ENCODE peak calls at places on chromosomes 13 and 19, in eight cellular contexts. One of them, this sample, is unnamed.

GRCh38 chr19:28217064-28217463 is 995.9 kb downstream of the UQCRFS1 start:
- DNase-seq in stimulated activated CD8-positive, alpha-beta memory T cell treated with anti-CD3 and anti-CD28 coated beads, Interleukin-2, amount 100 ng/mL, for 48 hours: no peak
- DNase-seq in bronchial epithelial cell: no peak
- DNase-seq in Peyer's patch: no peak
- DNase-seq in lung microvascular endothelial cell: no peak
- DNase-seq in A549: no peak
- DNase-seq in HFFc6: no peak
- DNase-seq in K562: no peak
- DNase-seq in this sample: peak

GRCh38 chr13:30982911-30983310 is 50.5 kb downstream of the TEX26 start:
- DNase-seq in stimulated activated CD8-positive, alpha-beta memory T cell treated with anti-CD3 and anti-CD28 coated beads, Interleukin-2, amount 100 ng/mL, for 48 hours: no peak
- DNase-seq in bronchial epithelial cell: no peak
- DNase-seq in Peyer's patch: no peak
- DNase-seq in lung microvascular endothelial cell: no peak
- DNase-seq in A549: no peak
- DNase-seq in HFFc6: no peak
- DNase-seq in K562: no peak
- DNase-seq in this sample: no peak

GRCh38 chr13:67515895-67516294 is 285.8 kb upstream of the PCDH9 start:
- DNase-seq in stimulated activated CD8-positive, alpha-beta memory T cell treated with anti-CD3 and anti-CD28 coated beads, Interleukin-2, amount 100 ng/mL, for 48 hours: no peak
- DNase-seq in bronchial epithelial cell: peak
- DNase-seq in Peyer's patch: no peak
- DNase-seq in lung microvascular endothelial cell: no peak
- DNase-seq in A549: no peak
- DNase-seq in HFFc6: no peak
- DNase-seq in K562: no peak
- DNase-seq in this sample: no peak

GRCh38 chr13:48985751-48986150 is 10.0 kb downstream of the FNDC3A start:
- DNase-seq in stimulated activated CD8-positive, alpha-beta memory T cell treated with anti-CD3 and anti-CD28 coated beads, Interleukin-2, amount 100 ng/mL, for 48 hours: no peak
- DNase-seq in bronchial epithelial cell: no peak
- DNase-seq in Peyer's patch: no peak
- DNase-seq in lung microvascular endothelial cell: peak
- DNase-seq in A549: no peak
- DNase-seq in HFFc6: no peak
- DNase-seq in K562: no peak
- DNase-seq in this sample: no peak

GRCh38 chr13:93689333-93689732 is 462.7 kb downstream of the GPC6 start:
- DNase-seq in stimulated activated CD8-positive, alpha-beta memory T cell treated with anti-CD3 and anti-CD28 coated beads, Interleukin-2, amount 100 ng/mL, for 48 hours: no peak
- DNase-seq in bronchial epithelial cell: no peak
- DNase-seq in Peyer's patch: no peak
- DNase-seq in lung microvascular endothelial cell: no peak
- DNase-seq in A549: no peak
- DNase-seq in HFFc6: peak
- DNase-seq in K562: no peak
- DNase-seq in this sample: peak

GRCh38 chr13:28220166-28220565 is 81.8 kb downstream of the PAN3 start:
- DNase-seq in stimulated activated CD8-positive, alpha-beta memory T cell treated with anti-CD3 and anti-CD28 coated beads, Interleukin-2, amount 100 ng/mL, for 48 hours: no peak
- DNase-seq in bronchial epithelial cell: peak
- DNase-seq in Peyer's patch: no peak
- DNase-seq in lung microvascular endothelial cell: peak
- DNase-seq in A549: no peak
- DNase-seq in HFFc6: no peak
- DNase-seq in K562: no peak
- DNase-seq in this sample: no peak

GRCh38 chr13:104140557-104140956 is 1074.3 kb upstream of the SLC10A2 start:
- DNase-seq in stimulated activated CD8-positive, alpha-beta memory T cell treated with anti-CD3 and anti-CD28 coated beads, Interleukin-2, amount 100 ng/mL, for 48 hours: no peak
- DNase-seq in bronchial epithelial cell: peak
- DNase-seq in Peyer's patch: no peak
- DNase-seq in lung microvascular endothelial cell: no peak
- DNase-seq in A549: no peak
- DNase-seq in HFFc6: no peak
- DNase-seq in K562: no peak
- DNase-seq in this sample: no peak

GRCh38 chr19:49469828-49470614 is 4.0 kb upstream of the FLT3LG start:
- DNase-seq in stimulated activated CD8-positive, alpha-beta memory T cell treated with anti-CD3 and anti-CD28 coated beads, Interleukin-2, amount 100 ng/mL, for 48 hours: peak
- DNase-seq in bronchial epithelial cell: no peak
- DNase-seq in Peyer's patch: peak
- DNase-seq in lung microvascular endothelial cell: no peak
- DNase-seq in A549: peak
- DNase-seq in HFFc6: no peak
- DNase-seq in K562: no peak
- DNase-seq in this sample: peak

GRCh38 chr19:8387688-8388611 is 2.2 kb upstream of the RAB11B start:
- DNase-seq in stimulated activated CD8-positive, alpha-beta memory T cell treated with anti-CD3 and anti-CD28 coated beads, Interleukin-2, amount 100 ng/mL, for 48 hours: no peak
- DNase-seq in bronchial epithelial cell: no peak
- DNase-seq in Peyer's patch: no peak
- DNase-seq in lung microvascular endothelial cell: peak
- DNase-seq in A549: peak
- DNase-seq in HFFc6: no peak
- DNase-seq in K562: peak
- DNase-seq in this sample: no peak

GRCh38 chr13:63651394-63651793 is 2235.7 kb upstream of the PCDH20 start:
- DNase-seq in stimulated activated CD8-positive, alpha-beta memory T cell treated with anti-CD3 and anti-CD28 coated beads, Interleukin-2, amount 100 ng/mL, for 48 hours: no peak
- DNase-seq in bronchial epithelial cell: no peak
- DNase-seq in Peyer's patch: no peak
- DNase-seq in lung microvascular endothelial cell: no peak
- DNase-seq in A549: no peak
- DNase-seq in HFFc6: no peak
- DNase-seq in K562: no peak
- DNase-seq in this sample: no peak

GRCh38 chr13:80742027-80742426 is 401.1 kb upstream of the SPRY2 start:
- DNase-seq in stimulated activated CD8-positive, alpha-beta memory T cell treated with anti-CD3 and anti-CD28 coated beads, Interleukin-2, amount 100 ng/mL, for 48 hours: no peak
- DNase-seq in bronchial epithelial cell: peak
- DNase-seq in Peyer's patch: no peak
- DNase-seq in lung microvascular endothelial cell: no peak
- DNase-seq in A549: no peak
- DNase-seq in HFFc6: no peak
- DNase-seq in K562: no peak
- DNase-seq in this sample: no peak

GRCh38 chr13:53920916-53921315 is 892.3 kb downstream of the OLFM4 start:
- DNase-seq in stimulated activated CD8-positive, alpha-beta memory T cell treated with anti-CD3 and anti-CD28 coated beads, Interleukin-2, amount 100 ng/mL, for 48 hours: no peak
- DNase-seq in bronchial epithelial cell: no peak
- DNase-seq in Peyer's patch: no peak
- DNase-seq in lung microvascular endothelial cell: no peak
- DNase-seq in A549: no peak
- DNase-seq in HFFc6: no peak
- DNase-seq in K562: no peak
- DNase-seq in this sample: no peak

GRCh38 chr13:27794921-27795717 is 2.8 kb downstream of the GSX1 start:
- DNase-seq in stimulated activated CD8-positive, alpha-beta memory T cell treated with anti-CD3 and anti-CD28 coated beads, Interleukin-2, amount 100 ng/mL, for 48 hours: no peak
- DNase-seq in bronchial epithelial cell: no peak
- DNase-seq in Peyer's patch: no peak
- DNase-seq in lung microvascular endothelial cell: no peak
- DNase-seq in A549: no peak
- DNase-seq in HFFc6: no peak
- DNase-seq in K562: no peak
- DNase-seq in this sample: no peak

GRCh38 chr13:50170447-50171037 is 155.3 kb downstream of the KCNRG start:
- DNase-seq in stimulated activated CD8-positive, alpha-beta memory T cell treated with anti-CD3 and anti-CD28 coated beads, Interleukin-2, amount 100 ng/mL, for 48 hours: no peak
- DNase-seq in bronchial epithelial cell: peak
- DNase-seq in Peyer's patch: no peak
- DNase-seq in lung microvascular endothelial cell: peak
- DNase-seq in A549: peak
- DNase-seq in HFFc6: no peak
- DNase-seq in K562: no peak
- DNase-seq in this sample: no peak

GRCh38 chr19:4326837-4327251 is 11.8 kb downstream of the STAP2 start:
- DNase-seq in stimulated activated CD8-positive, alpha-beta memory T cell treated with anti-CD3 and anti-CD28 coated beads, Interleukin-2, amount 100 ng/mL, for 48 hours: no peak
- DNase-seq in bronchial epithelial cell: no peak
- DNase-seq in Peyer's patch: no peak
- DNase-seq in lung microvascular endothelial cell: no peak
- DNase-seq in A549: no peak
- DNase-seq in HFFc6: no peak
- DNase-seq in K562: peak
- DNase-seq in this sample: peak

GRCh38 chr19:16315825-16316505 is 8.7 kb upstream of the KLF2 start:
- DNase-seq in stimulated activated CD8-positive, alpha-beta memory T cell treated with anti-CD3 and anti-CD28 coated beads, Interleukin-2, amount 100 ng/mL, for 48 hours: no peak
- DNase-seq in bronchial epithelial cell: peak
- DNase-seq in Peyer's patch: peak
- DNase-seq in lung microvascular endothelial cell: no peak
- DNase-seq in A549: no peak
- DNase-seq in HFFc6: peak
- DNase-seq in K562: peak
- DNase-seq in this sample: no peak

GRCh38 chr13:110425444-110425780 is 118.3 kb downstream of the COL4A2 start:
- DNase-seq in stimulated activated CD8-positive, alpha-beta memory T cell treated with anti-CD3 and anti-CD28 coated beads, Interleukin-2, amount 100 ng/mL, for 48 hours: no peak
- DNase-seq in bronchial epithelial cell: no peak
- DNase-seq in Peyer's patch: no peak
- DNase-seq in lung microvascular endothelial cell: peak
- DNase-seq in A549: no peak
- DNase-seq in HFFc6: peak
- DNase-seq in K562: no peak
- DNase-seq in this sample: no peak

GRCh38 chr13:97335488-97336134 is 98.4 kb upstream of the RAP2A start:
- DNase-seq in stimulated activated CD8-positive, alpha-beta memory T cell treated with anti-CD3 and anti-CD28 coated beads, Interleukin-2, amount 100 ng/mL, for 48 hours: no peak
- DNase-seq in bronchial epithelial cell: peak
- DNase-seq in Peyer's patch: no peak
- DNase-seq in lung microvascular endothelial cell: no peak
- DNase-seq in A549: no peak
- DNase-seq in HFFc6: no peak
- DNase-seq in K562: no peak
- DNase-seq in this sample: no peak

GRCh38 chr13:33367931-33368330 is 82.4 kb upstream of the STARD13 start:
- DNase-seq in stimulated activated CD8-positive, alpha-beta memory T cell treated with anti-CD3 and anti-CD28 coated beads, Interleukin-2, amount 100 ng/mL, for 48 hours: no peak
- DNase-seq in bronchial epithelial cell: no peak
- DNase-seq in Peyer's patch: no peak
- DNase-seq in lung microvascular endothelial cell: no peak
- DNase-seq in A549: no peak
- DNase-seq in HFFc6: no peak
- DNase-seq in K562: peak
- DNase-seq in this sample: no peak

GRCh38 chr19:49057636-49058234 is at the start of gene CGB7:
- DNase-seq in stimulated activated CD8-positive, alpha-beta memory T cell treated with anti-CD3 and anti-CD28 coated beads, Interleukin-2, amount 100 ng/mL, for 48 hours: peak
- DNase-seq in bronchial epithelial cell: peak
- DNase-seq in Peyer's patch: peak
- DNase-seq in lung microvascular endothelial cell: peak
- DNase-seq in A549: peak
- DNase-seq in HFFc6: peak
- DNase-seq in K562: peak
- DNase-seq in this sample: peak